ENCODE peak calls at places on chromosomes 16 and 17, in six cellular contexts. Q is Panc1, S is cardiac muscle cell, B is uterus, N is keratinocyte, L is heart right ventricle. F is an unnamed sample. For H3K4me1 and H3K27me3, the result is how much of the 10 kb centered on the place peaks cover.

GRCh38 chr17:66677201-66677981 is 157.5 kb upstream of the CACNG5 start:
- DNase-seq in Q (no peak), S (peak), B (no peak), N (peak), L (no peak), F (no peak)

GRCh38 chr16:630815-631405 is at the start of gene WFIKKN1:
- DNase-seq in Q (no peak), S (no peak), B (no peak), N (no peak), L (no peak), F (no peak)

GRCh38 chr17:38401459-38401858 is 26.8 kb upstream of the ARHGAP23 start:
- DNase-seq in Q (no peak), S (no peak), B (no peak), N (no peak), L (no peak), F (no peak)

GRCh38 chr17:64020068-64020766 is at the start of gene ICAM2:
- DNase-seq in Q (no peak), S (no peak), B (peak), N (no peak), L (peak), F (peak)

GRCh38 chr17:8674344-8675305 is 44.1 kb upstream of the MYH10 start:
- DNase-seq in Q (no peak), S (peak), B (peak), N (no peak), L (peak), F (peak)

GRCh38 chr17:65553009-65553645 is 8.3 kb downstream of the AXIN2 start:
- DNase-seq in Q (no peak), S (peak), B (no peak), N (no peak), L (no peak), F (no peak)

GRCh38 chr17:69608114-69608513 is 193.6 kb downstream of the MAP2K6 start:
- DNase-seq in Q (no peak), S (no peak), B (no peak), N (no peak), L (no peak), F (no peak)

GRCh38 chr17:78538033-78538776 is 39.0 kb downstream of the DNAH17 start:
- DNase-seq in Q (no peak), S (peak), B (no peak), N (no peak), L (no peak), F (no peak)

GRCh38 chr17:7589204-7589868 is 558 bp downstream of the SOX15 start:
- DNase-seq in Q (no peak), S (peak), B (peak), N (no peak), L (peak), F (peak)

GRCh38 chr17:80781851-80782277 is 209.8 kb upstream of the CHMP6 start:
- DNase-seq in Q (no peak), S (no peak), B (no peak), N (no peak), L (no peak), F (no peak)

GRCh38 chr17:80783971-80784370 is 207.7 kb upstream of the CHMP6 start:
- DNase-seq in Q (no peak), S (no peak), B (no peak), N (no peak), L (no peak), F (no peak)

GRCh38 chr17:80781188-80781577 is 210.5 kb upstream of the CHMP6 start:
- DNase-seq in Q (no peak), S (no peak), B (no peak), N (no peak), L (no peak), F (no peak)

GRCh38 chr17:80783461-80783860 is 208.2 kb upstream of the CHMP6 start:
- DNase-seq in Q (no peak), S (no peak), B (no peak), N (no peak), L (no peak), F (no peak)

DNA sequence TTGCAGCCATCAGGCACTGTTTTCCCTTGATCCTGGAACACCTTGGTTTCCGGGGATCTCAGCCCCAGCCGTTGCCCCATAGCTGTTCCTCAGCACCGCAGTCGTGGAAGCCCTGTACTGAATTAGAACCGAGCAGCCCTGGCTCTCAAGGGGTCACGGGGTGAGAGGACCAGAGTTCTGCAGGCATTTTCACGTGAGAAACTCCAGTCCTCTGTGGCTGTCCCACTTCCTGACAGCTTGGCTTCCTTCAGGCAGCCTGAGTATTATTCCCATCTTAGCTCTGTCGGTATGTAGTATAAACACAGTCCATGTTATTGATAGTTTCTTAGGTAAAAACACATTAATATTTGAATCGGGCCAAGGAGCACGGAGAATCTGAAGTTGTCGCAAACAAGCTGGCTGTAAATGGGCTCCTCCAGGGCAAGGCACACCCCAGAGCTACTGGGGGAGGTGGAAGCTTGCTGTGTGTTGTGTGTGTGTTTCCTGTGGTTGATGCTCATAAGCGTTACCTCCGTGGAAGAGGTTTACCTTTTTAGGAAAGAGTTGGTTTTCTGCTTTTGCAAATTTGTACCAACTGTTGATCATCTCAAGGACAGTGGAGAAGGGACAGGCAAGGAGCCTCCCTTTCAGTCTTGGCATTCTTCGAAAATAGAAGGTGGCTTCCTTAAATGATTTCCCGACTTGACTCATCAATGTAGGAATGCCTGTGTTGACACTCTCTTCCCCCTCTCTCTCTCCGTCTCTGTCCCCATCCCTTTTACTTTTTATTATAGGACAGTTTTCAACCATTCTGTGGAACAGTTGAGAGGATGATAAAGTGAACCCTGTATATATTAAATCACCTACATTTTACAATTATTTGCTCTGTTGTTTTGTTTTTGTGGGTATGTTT is 208.9 kb upstream of the CHMP6 start:
- DNase-seq in Q (no peak), S (no peak), B (no peak), N (no peak), L (no peak), F (no peak)
- H3K4me1 ChIP-seq in Q (under half), S (under half), B (under half), N (under half), L (under half), F (under half)

DNA sequence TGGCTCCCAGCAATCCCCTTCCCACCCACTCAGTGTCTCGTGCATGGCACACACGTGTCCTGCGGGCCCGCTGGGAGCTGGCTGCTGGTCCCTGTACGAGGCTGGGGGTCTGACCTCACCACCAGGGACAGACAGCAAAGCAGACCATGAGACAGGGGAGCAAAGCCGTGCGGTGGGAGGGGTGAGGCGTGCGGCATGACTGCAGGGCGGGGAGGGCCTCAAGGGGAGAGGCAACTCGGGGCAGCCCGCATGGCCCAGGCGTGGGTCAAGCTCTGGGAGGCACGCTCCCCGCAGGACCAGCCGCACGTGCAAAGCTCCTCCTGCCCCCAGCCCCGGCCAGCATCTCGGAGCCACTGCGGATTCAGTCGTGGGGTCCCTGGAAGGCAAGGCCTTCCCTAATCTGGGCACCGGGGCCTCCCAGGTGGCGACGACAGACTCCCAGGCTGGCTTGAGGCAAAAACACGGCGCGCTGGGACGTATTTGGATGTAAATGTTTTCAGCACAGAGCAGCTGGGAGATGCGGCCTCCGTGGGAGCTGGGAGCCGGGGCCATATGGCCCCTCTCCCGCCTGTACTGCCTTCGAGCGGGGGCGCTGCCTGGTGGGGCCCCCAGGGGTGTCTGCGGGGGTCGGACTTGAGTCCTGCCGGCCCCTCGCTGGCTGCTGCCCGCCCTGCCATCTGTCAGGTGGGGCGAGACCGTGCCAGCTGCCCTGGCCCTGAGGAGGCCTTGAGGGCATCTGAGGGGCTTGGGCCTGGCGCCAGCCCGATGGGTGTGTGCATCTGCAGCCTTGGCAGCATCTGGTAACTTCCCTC is 12.2 kb upstream of the CBFA2T3 start:
- DNase-seq in Q (no peak), S (no peak), B (no peak), N (no peak), L (no peak), F (no peak)
- H3K27me3 ChIP-seq in Q (under half), S (under half), B (under half), N (half or more), L (under half), F (half or more)

GRCh38 chr16:30699615-30700099 is 686 bp downstream of the SRCAP start:
- DNase-seq in Q (no peak), S (no peak), B (no peak), N (no peak), L (no peak), F (no peak)
- H3K27ac ChIP-seq in Q (peak), S (peak), B (peak), N (peak), L (peak), F (peak)

DNA sequence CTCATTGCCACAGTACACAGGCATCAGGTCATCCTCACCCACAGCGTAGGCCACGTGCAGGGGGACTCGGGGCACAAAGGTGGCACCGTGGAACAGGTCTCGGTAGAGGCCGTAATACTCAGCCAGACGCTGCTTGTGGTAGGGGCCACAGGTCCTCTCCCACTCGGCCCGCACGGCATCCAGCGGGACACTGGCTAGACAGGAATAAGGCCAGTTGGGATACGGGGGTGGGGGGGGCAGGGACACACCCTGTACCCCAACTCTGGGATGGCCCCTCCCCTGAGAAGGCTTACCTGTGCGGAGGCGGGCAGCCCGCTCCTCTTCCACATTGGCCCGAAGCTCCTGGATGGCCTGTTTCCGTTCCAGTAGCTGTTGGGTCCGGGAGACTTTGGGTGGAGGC is 3.0 kb downstream of the MRPL38 start:
- DNase-seq in Q (no peak), S (no peak), B (no peak), N (no peak), L (no peak), F (no peak)
- H3K4me1 ChIP-seq in Q (under half), S (under half), B (under half), N (under half), L (under half), F (under half)

GRCh38 chr17:18139949-18140348 is 31.4 kb downstream of the MYO15A start:
- DNase-seq in Q (no peak), S (peak), B (no peak), N (no peak), L (no peak), F (no peak)
- H3K27me3 ChIP-seq in Q (under half), S (under half), B (under half), N (under half), L (under half), F (under half)

GRCh38 chr17:74234482-74234881 is 21.1 kb downstream of the TTYH2 start:
- DNase-seq in Q (no peak), S (no peak), B (no peak), N (no peak), L (no peak), F (no peak)

GRCh38 chr17:74230896-74231295 is 17.5 kb downstream of the TTYH2 start:
- DNase-seq in Q (no peak), S (no peak), B (no peak), N (no peak), L (no peak), F (no peak)

GRCh38 chr17:74233937-74234336 is 20.6 kb downstream of the TTYH2 start:
- DNase-seq in Q (no peak), S (no peak), B (no peak), N (no peak), L (no peak), F (no peak)

GRCh38 chr17:74235040-74235581 is 21.7 kb downstream of the TTYH2 start:
- DNase-seq in Q (no peak), S (no peak), B (no peak), N (no peak), L (no peak), F (no peak)

DNA sequence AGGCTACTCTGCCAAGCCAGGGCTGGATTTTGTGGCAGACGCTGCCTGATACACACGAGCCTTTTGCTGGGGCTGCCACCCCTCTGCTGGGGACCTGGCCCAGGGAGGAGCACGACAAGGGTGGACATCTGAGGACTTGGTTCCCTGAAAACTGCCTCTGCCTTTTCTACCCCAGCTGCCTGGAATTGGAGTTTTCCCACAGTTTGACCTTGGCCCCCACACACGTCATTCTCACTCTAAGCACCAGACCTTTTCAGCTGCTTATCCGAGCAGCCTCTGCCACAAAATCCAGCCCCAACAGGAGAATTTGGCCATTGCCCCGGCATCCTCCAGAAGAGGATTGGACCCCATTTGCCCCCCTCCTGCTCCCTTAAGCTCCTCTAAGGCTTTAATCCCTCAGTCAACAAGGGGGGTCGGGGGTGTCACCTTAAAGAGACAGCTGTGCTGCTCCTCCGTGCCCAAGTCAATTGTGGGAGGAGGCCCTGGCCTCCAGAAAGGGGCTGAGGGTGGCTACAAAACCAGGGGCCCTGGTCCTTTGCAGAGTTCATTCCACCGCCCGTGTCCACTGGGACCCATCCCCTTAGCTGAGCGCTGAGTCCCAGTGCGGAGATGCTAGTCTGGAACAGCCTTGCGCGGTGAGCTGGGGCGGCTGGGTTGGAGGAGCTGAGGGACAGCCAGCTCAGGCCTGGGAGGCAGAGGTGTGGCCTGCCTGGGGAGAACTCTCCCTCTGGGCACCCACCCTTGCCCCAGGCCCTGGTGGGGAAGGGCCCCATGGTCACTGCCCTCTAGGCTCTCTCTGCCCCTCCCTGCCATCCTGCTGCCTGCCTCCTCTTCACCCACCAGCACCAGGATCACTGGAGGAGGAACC is 18.7 kb downstream of the TTYH2 start:
- DNase-seq in Q (no peak), S (no peak), B (no peak), N (no peak), L (no peak), F (no peak)
- H3K27ac ChIP-seq in Q (no peak), S (no peak), B (no peak), N (no peak), L (no peak), F (no peak)

GRCh38 chr16:54359555-54359954 is 73.0 kb upstream of the IRX3 start:
- DNase-seq in Q (no peak), S (no peak), B (no peak), N (no peak), L (no peak), F (no peak)

GRCh38 chr16:54363760-54364159 is 77.2 kb upstream of the IRX3 start:
- DNase-seq in Q (no peak), S (no peak), B (no peak), N (no peak), L (no peak), F (no peak)

GRCh38 chr16:54361246-54361645 is 74.7 kb upstream of the IRX3 start:
- DNase-seq in Q (no peak), S (no peak), B (no peak), N (no peak), L (no peak), F (no peak)

GRCh38 chr16:54361813-54362212 is 75.2 kb upstream of the IRX3 start:
- DNase-seq in Q (no peak), S (peak), B (no peak), N (no peak), L (no peak), F (no peak)

DNA sequence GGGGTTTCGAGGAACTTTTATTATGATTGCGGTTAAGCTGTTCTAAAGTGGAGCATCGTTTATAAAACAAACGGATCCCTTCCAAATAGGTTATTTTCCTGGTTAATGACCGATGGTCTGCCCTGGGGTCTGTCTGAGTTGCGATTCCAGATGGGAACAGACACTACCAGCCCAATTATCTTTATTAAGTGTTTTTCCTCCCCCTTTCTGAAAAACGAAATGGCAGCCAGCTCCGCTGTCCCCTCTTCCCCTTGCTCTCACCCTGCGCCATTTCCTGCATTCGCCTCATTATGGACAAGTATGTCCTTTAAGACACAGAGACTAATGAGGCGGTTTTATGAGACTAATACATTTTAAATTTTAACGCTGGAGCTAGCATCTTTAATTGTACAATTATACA is 76.2 kb upstream of the IRX3 start:
- DNase-seq in Q (no peak), S (no peak), B (no peak), N (no peak), L (no peak), F (no peak)
- H3K4me1 ChIP-seq in Q (under half), S (under half), B (under half), N (under half), L (under half), F (under half)